ENCODE peak calls at places on chromosomes 7 and 10, in nine cellular contexts. W, P, U, J, Y, A, Q, R and G are unnamed samples.

GRCh38 chr10:130138479-130138866 is 2.3 kb downstream of the GLRX3 start:
- DNase-seq in R (no peak), A (peak; percentile 85), Y (peak; percentile 66), Q (no peak), U (peak; percentile 44), W (no peak), J (peak; percentile 81), P (no peak), G (no peak)

GRCh38 chr10:46554166-46554781 is 2.2 kb downstream of the GPRIN2 start:
- DNase-seq in Y (no peak), A (no peak), R (no peak), W (no peak), Q (no peak), J (no peak), U (no peak), P (no peak), G (no peak)

GRCh38 chr7:151428393-151429231 is 11.3 kb downstream of the CRYGN start:
- DNase-seq in W (no peak), P (no peak), J (peak; percentile 66), Y (peak; percentile 80), Q (no peak), R (no peak), A (peak; percentile 49), U (no peak), G (peak; percentile 72)

GRCh38 chr10:116418394-116418793 is 9.3 kb upstream of the PNLIPRP3 start:
- DNase-seq in P (no peak), Q (no peak), W (no peak), A (no peak), J (no peak), Y (no peak), R (no peak), U (no peak), G (no peak)

GRCh38 chr7:106059556-106059955 is 52.6 kb downstream of the SYPL1 start:
- DNase-seq in J (peak; percentile 31), Q (no peak), W (no peak), P (no peak), A (no peak), U (no peak), R (peak; percentile 55), Y (no peak), G (no peak)

GRCh38 chr7:137390076-137390475 is 46.5 kb upstream of the PTN start:
- DNase-seq in A (peak; percentile 6), P (no peak), W (no peak), Y (no peak), U (no peak), Q (no peak), R (no peak), J (no peak), G (no peak)

GRCh38 chr10:86169066-86169465 is 197.5 kb downstream of the GRID1 start:
- DNase-seq in P (no peak), U (no peak), R (no peak), A (no peak), Q (no peak), W (no peak), J (no peak), Y (no peak), G (no peak)

GRCh38 chr7:154833839-154834238 is 169.1 kb downstream of the PAXIP1 start:
- DNase-seq in J (no peak), P (no peak), A (no peak), W (no peak), Y (no peak), U (no peak), R (no peak), Q (no peak), G (no peak)

GRCh38 chr7:89133819-89134218 is 338.3 kb upstream of the TEX47 start:
- DNase-seq in P (no peak), R (no peak), Y (no peak), W (no peak), U (no peak), A (no peak), J (no peak), Q (no peak), G (no peak)

DNA sequence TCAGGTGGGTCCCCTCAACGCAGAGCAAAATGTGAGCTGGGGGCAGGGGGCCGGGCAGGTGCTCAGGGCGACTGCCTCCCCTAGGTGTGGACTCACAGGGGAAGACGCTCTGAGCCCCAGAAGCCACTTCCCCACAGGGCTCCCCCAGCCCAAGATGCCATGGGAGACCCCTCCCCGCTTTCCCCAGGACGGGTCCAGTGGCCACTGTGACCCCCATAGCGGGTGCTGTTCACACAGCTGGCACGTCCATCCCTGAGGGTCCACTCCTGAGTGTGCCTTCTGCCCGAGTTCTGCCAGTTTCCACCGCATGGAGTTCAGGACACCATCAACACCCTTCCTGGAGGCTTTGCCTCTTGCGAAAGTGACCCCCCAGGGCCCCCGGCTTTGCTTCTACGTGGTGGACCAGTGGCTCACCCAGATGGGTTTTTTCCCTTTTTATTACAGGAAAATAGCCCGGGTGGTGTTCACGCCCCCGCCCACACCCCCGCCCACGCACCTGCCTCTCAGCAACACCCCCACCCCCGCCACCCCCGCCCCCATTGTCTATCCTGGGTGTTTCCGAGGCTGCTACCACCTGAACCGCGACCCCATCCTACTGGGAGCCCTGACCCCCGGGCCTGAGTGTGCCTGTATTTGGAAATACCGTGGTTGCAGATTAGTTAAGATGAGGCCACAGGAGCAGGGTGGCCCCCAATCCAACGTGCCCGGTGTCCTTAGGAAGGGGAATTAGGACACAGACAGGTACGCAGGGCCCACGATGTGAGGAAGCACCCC is 32.0 kb downstream of the ADAP1 start:
- DNase-seq in A (no peak), U (no peak), P (no peak), Y (no peak), W (no peak), J (no peak), R (no peak), Q (no peak), G (no peak)
- H3K9me2 ChIP-seq in A (no peaks in the 10 kb centered on the region), U (no peaks in the 10 kb centered on the region), P (no peaks in the 10 kb centered on the region), Y (no peaks in the 10 kb centered on the region), W (no peaks in the 10 kb centered on the region), J (no peaks in the 10 kb centered on the region), R (no peaks in the 10 kb centered on the region), Q (no peaks in the 10 kb centered on the region), G (no peaks in the 10 kb centered on the region)

GRCh38 chr10:67607472-67607871 is 88.5 kb downstream of the CTNNA3 start:
- DNase-seq in J (peak; percentile 34), Y (no peak), Q (no peak), W (no peak), P (no peak), U (no peak), A (no peak), R (no peak), G (no peak)

GRCh38 chr10:67602268-67602950 is 93.6 kb downstream of the CTNNA3 start:
- DNase-seq in U (peak; percentile 32), P (no peak), R (no peak), W (no peak), J (peak; percentile 81), Q (no peak), A (no peak), Y (no peak), G (no peak)

GRCh38 chr10:67606572-67606971 is 89.4 kb downstream of the CTNNA3 start:
- DNase-seq in R (no peak), W (peak; percentile 5), P (no peak), U (no peak), Y (no peak), A (no peak), Q (no peak), J (peak; percentile 89), G (no peak)

GRCh38 chr10:67603086-67603485 is 92.9 kb downstream of the CTNNA3 start:
- DNase-seq in Q (no peak), J (peak; percentile 4), W (no peak), P (no peak), U (no peak), A (no peak), Y (no peak), R (no peak), G (no peak)

GRCh38 chr10:67603701-67604100 is 92.3 kb downstream of the CTNNA3 start:
- DNase-seq in P (no peak), Q (no peak), R (no peak), W (no peak), A (no peak), Y (no peak), U (no peak), J (peak; percentile 27), G (no peak)
- H3K9me2 ChIP-seq in P (no peaks in the 10 kb centered on the region), Q (no peaks in the 10 kb centered on the region), R (no peaks in the 10 kb centered on the region), W (no peaks in the 10 kb centered on the region), A (no peaks in the 10 kb centered on the region), Y (no peaks in the 10 kb centered on the region), U (peaks cover 6% of the 10 kb centered on the region), J (no peaks in the 10 kb centered on the region), G (no peaks in the 10 kb centered on the region)

GRCh38 chr10:77475522-77475921 is 162.1 kb downstream of the KCNMA1 start:
- DNase-seq in J (no peak), U (no peak), R (no peak), Y (no peak), W (no peak), P (no peak), Q (no peak), A (no peak), G (no peak)

GRCh38 chr10:77482072-77482471 is 155.5 kb downstream of the KCNMA1 start:
- DNase-seq in Y (no peak), A (no peak), U (no peak), J (no peak), R (no peak), Q (no peak), P (no peak), W (no peak), G (no peak)

GRCh38 chr10:77474939-77475338 is 162.7 kb downstream of the KCNMA1 start:
- DNase-seq in R (no peak), P (no peak), A (no peak), Q (no peak), W (no peak), J (no peak), Y (no peak), U (no peak), G (no peak)

GRCh38 chr10:77478248-77478963 is 159.2 kb downstream of the KCNMA1 start:
- DNase-seq in U (no peak), W (no peak), A (no peak), P (no peak), R (no peak), Q (no peak), J (peak; percentile 92), Y (no peak), G (no peak)

GRCh38 chr10:77479586-77479985 is 158.0 kb downstream of the KCNMA1 start:
- DNase-seq in U (no peak), J (no peak), A (no peak), Y (no peak), R (no peak), W (peak; percentile 37), Q (no peak), P (no peak), G (no peak)
- H3K9me2 ChIP-seq in U (no peaks in the 10 kb centered on the region), J (no peaks in the 10 kb centered on the region), A (no peaks in the 10 kb centered on the region), Y (no peaks in the 10 kb centered on the region), R (no peaks in the 10 kb centered on the region), W (no peaks in the 10 kb centered on the region), Q (no peaks in the 10 kb centered on the region), P (no peaks in the 10 kb centered on the region), G (no peaks in the 10 kb centered on the region)

GRCh38 chr10:65753532-65753931 is 1172.3 kb upstream of the LRRTM3 start:
- DNase-seq in J (no peak), A (no peak), P (no peak), W (no peak), R (no peak), Q (no peak), Y (no peak), U (no peak), G (no peak)

GRCh38 chr10:65754112-65754511 is 1171.7 kb upstream of the LRRTM3 start:
- DNase-seq in U (no peak), Q (no peak), J (no peak), A (no peak), R (no peak), W (no peak), P (no peak), Y (no peak), G (no peak)

GRCh38 chr10:65751896-65752295 is 1173.9 kb upstream of the LRRTM3 start:
- DNase-seq in R (no peak), Q (no peak), P (no peak), W (no peak), U (no peak), A (no peak), Y (no peak), J (no peak), G (no peak)

GRCh38 chr10:65751218-65751617 is 1174.6 kb upstream of the LRRTM3 start:
- DNase-seq in R (no peak), U (no peak), Y (peak; percentile 77), J (no peak), A (peak; percentile 18), W (no peak), P (no peak), Q (no peak), G (no peak)
- H3K9me2 ChIP-seq in R (no peaks in the 10 kb centered on the region), U (no peaks in the 10 kb centered on the region), Y (peaks cover 2% of the 10 kb centered on the region), J (no peaks in the 10 kb centered on the region), A (no peaks in the 10 kb centered on the region), W (no peaks in the 10 kb centered on the region), P (no peaks in the 10 kb centered on the region), Q (no peaks in the 10 kb centered on the region), G (no peaks in the 10 kb centered on the region)